ENCODE peak calls at places on chromosomes 13 and 19, in five cellular contexts. M is activated CD4-positive, alpha-beta T cell treated with anti-CD3 and anti-CD28 coated beads for 24 hours; L is stimulated activated CD4-positive, alpha-beta T cell treated with anti-CD3 and anti-CD28 coated beads, Interleukin-2, amount 100 ng/mL, for 48 hours; Y is OCI-LY7; H is H9. Z is an unnamed sample.

GRCh38 chr13:59356607-59357006 is 807.1 kb downstream of the DIAPH3 start:
- DNase-seq in M (no peak), L (no peak), Y (no peak), H (no peak), Z (no peak)

GRCh38 chr13:103030776-103031175 is 35.4 kb downstream of the SLC10A2 start:
- DNase-seq in M (no peak), L (no peak), Y (peak; percentile 15), H (no peak), Z (no peak)

GRCh38 chr19:41351339-41352245 is 2.1 kb downstream of the TGFB1 start:
- DNase-seq in M (peak; percentile 68), L (peak; percentile 72), Y (peak; percentile 56), H (peak; percentile 44), Z (no peak)

GRCh38 chr19:3140667-3141038 is 4.8 kb downstream of the GNA15 start:
- DNase-seq in M (no peak), L (no peak), Y (no peak), H (no peak), Z (no peak)

GRCh38 chr19:42113641-42114348 is 18.5 kb downstream of the POU2F2 start:
- DNase-seq in M (no peak), L (no peak), Y (peak; percentile 95), H (peak; percentile 80), Z (peak; percentile 40)

GRCh38 chr13:106143930-106144709 is 391.3 kb downstream of the EFNB2 start:
- DNase-seq in M (no peak), L (no peak), Y (no peak), H (no peak), Z (peak; percentile 79)

GRCh38 chr13:36787181-36787580 is 31.8 kb upstream of the RFXAP start:
- DNase-seq in M (no peak), L (no peak), Y (no peak), H (peak; percentile 39), Z (no peak)

GRCh38 chr19:3743486-3743885 is 18.0 kb downstream of the APBA3 start:
- DNase-seq in M (no peak), L (no peak), Y (peak; percentile 58), H (no peak), Z (no peak)

GRCh38 chr13:45500492-45501174 is 35.9 kb downstream of the COG3 start:
- DNase-seq in M (no peak), L (no peak), Y (no peak), H (no peak), Z (no peak)

GRCh38 chr19:5138606-5139594 is 170.0 kb downstream of the KDM4B start:
- DNase-seq in M (peak; percentile 40), L (peak; percentile 75), Y (no peak), H (no peak), Z (no peak)

GRCh38 chr19:53945441-53945840 is 17.3 kb upstream of the CACNG8 start:
- DNase-seq in M (no peak), L (no peak), Y (no peak), H (peak; percentile 73), Z (no peak)

GRCh38 chr13:34587586-34587985 is 354.5 kb upstream of the NBEA start:
- DNase-seq in M (no peak), L (no peak), Y (no peak), H (no peak), Z (no peak)

GRCh38 chr19:55461259-55461973 is at the start of gene ISOC2:
- DNase-seq in M (peak; percentile 100), L (peak; percentile 100), Y (peak; percentile 100), H (peak; percentile 100), Z (peak; percentile 97)

GRCh38 chr13:20489185-20489820 is 36.4 kb downstream of the CRYL1 start:
- DNase-seq in M (no peak), L (no peak), Y (peak; percentile 55), H (no peak), Z (peak; percentile 17)

GRCh38 chr13:112932971-112933370 is 36.0 kb upstream of the MCF2L start:
- DNase-seq in M (no peak), L (no peak), Y (no peak), H (no peak), Z (no peak)

GRCh38 chr13:50812242-50812641 is 31.2 kb downstream of the DLEU7 start:
- DNase-seq in M (no peak), L (no peak), Y (no peak), H (no peak), Z (no peak)

GRCh38 chr13:46355906-46356305 is 31.1 kb downstream of the RUBCNL start:
- DNase-seq in M (no peak), L (no peak), Y (no peak), H (no peak), Z (no peak)

GRCh38 chr13:99978781-99979452 is 2.7 kb upstream of the ZIC2 start:
- DNase-seq in M (no peak), L (no peak), Y (no peak), H (peak; percentile 91), Z (no peak)

GRCh38 chr13:44141213-44141724 is 232.4 kb upstream of the SERP2 start:
- DNase-seq in M (no peak), L (no peak), Y (peak; percentile 20), H (no peak), Z (no peak)

GRCh38 chr19:35717665-35718344 is at the start of gene KMT2B:
- DNase-seq in M (no peak), L (peak; percentile 93), Y (no peak), H (peak; percentile 98), Z (peak; percentile 93)

GRCh38 chr19:57935731-57936130 is 529 bp upstream of the ZNF418 start:
- DNase-seq in M (no peak), L (no peak), Y (no peak), H (no peak), Z (no peak)

GRCh38 chr19:14475251-14476073 is at the start of gene PTGER1:
- DNase-seq in M (no peak), L (peak; percentile 47), Y (no peak), H (peak; percentile 69), Z (no peak)

GRCh38 chr13:101149735-101150380 is 266.4 kb downstream of the NALCN start:
- DNase-seq in M (no peak), L (no peak), Y (no peak), H (peak; percentile 41), Z (no peak)

GRCh38 chr19:18500376-18500775 is 21.5 kb downstream of the ELL start:
- DNase-seq in M (no peak), L (no peak), Y (no peak), H (no peak), Z (no peak)

GRCh38 chr13:30153871-30154426 is 153.4 kb downstream of the KATNAL1 start:
- DNase-seq in M (no peak), L (no peak), Y (no peak), H (peak; percentile 55), Z (no peak)

GRCh38 chr19:1315470-1316166 is 29.9 kb downstream of the EFNA2 start:
- DNase-seq in M (no peak), L (peak; percentile 39), Y (no peak), H (peak; percentile 78), Z (no peak)

GRCh38 chr13:57996717-57997116 is 365.2 kb downstream of the PCDH17 start:
- DNase-seq in M (no peak), L (no peak), Y (no peak), H (no peak), Z (no peak)

GRCh38 chr13:90770334-90770733 is 577.2 kb upstream of the MIR17HG start:
- DNase-seq in M (no peak), L (no peak), Y (no peak), H (no peak), Z (no peak)

GRCh38 chr19:3073159-3073563 is 10.9 kb upstream of the TLE5 start:
- DNase-seq in M (no peak), L (no peak), Y (no peak), H (no peak), Z (peak; percentile 32)

GRCh38 chr13:34750078-34750703 is 191.9 kb upstream of the NBEA start:
- DNase-seq in M (no peak), L (no peak), Y (no peak), H (peak; percentile 62), Z (peak; percentile 35)

GRCh38 chr13:77377016-77377415 is 50.1 kb upstream of the MYCBP2 start:
- DNase-seq in M (no peak), L (no peak), Y (no peak), H (no peak), Z (no peak)

GRCh38 chr19:29293736-29294342 is 80.9 kb upstream of the UQCRFS1 start:
- DNase-seq in M (no peak), L (no peak), Y (no peak), H (no peak), Z (no peak)

GRCh38 chr19:52946322-52947310 is 16.1 kb downstream of the ZNF816 start:
- DNase-seq in M (no peak), L (no peak), Y (peak; percentile 13), H (peak; percentile 99), Z (no peak)

GRCh38 chr13:112619730-112620639 is 32.0 kb upstream of the TUBGCP3 start:
- DNase-seq in M (no peak), L (no peak), Y (peak; percentile 9), H (peak; percentile 91), Z (peak; percentile 96)

GRCh38 chr13:51066091-51066831 is 44.8 kb downstream of the C13orf42 start:
- DNase-seq in M (no peak), L (no peak), Y (peak; percentile 16), H (no peak), Z (no peak)